ENCODE peak calls at places on chromosomes 2 and 18, in five cellular contexts. T, G, O, N and F are unnamed samples.

GRCh38 chr2:166127217-166128155 is at the start of gene SCN1A:
- DNase-seq in T (no peak), G (no peak), O (peak; percentile 37), N (peak; percentile 60), F (peak; percentile 10)

GRCh38 chr2:231699006-231699405 is 9.3 kb upstream of the PTMA start:
- DNase-seq in T (no peak), G (no peak), O (no peak), N (peak; percentile 51), F (no peak)

GRCh38 chr18:2855560-2856350 is 8.9 kb downstream of the EMILIN2 start:
- DNase-seq in T (no peak), G (no peak), O (no peak), N (peak; percentile 9), F (no peak)

GRCh38 chr2:237715459-237715947 is 83.1 kb upstream of the RBM44 start:
- DNase-seq in T (no peak), G (no peak), O (no peak), N (no peak), F (no peak)

GRCh38 chr18:59919026-59919425 is 19.2 kb downstream of the PMAIP1 start:
- DNase-seq in T (no peak), G (no peak), O (no peak), N (no peak), F (no peak)

GRCh38 chr2:160111951-160112798 is 49.8 kb upstream of the PLA2R1 start:
- DNase-seq in T (no peak), G (no peak), O (no peak), N (no peak), F (no peak)

GRCh38 chr2:177738461-177739234 is 333.9 kb downstream of the PDE11A start:
- DNase-seq in T (no peak), G (no peak), O (no peak), N (no peak), F (no peak)

GRCh38 chr2:168641636-168642035 is 160.8 kb upstream of the NOSTRIN start:
- DNase-seq in T (no peak), G (no peak), O (no peak), N (peak; percentile 27), F (no peak)

GRCh38 chr2:9388950-9389911 is 34.1 kb downstream of the ITGB1BP1 start:
- DNase-seq in T (no peak), G (no peak), O (no peak), N (no peak), F (no peak)

GRCh38 chr2:13006829-13007715 is 290.3 kb downstream of the TRIB2 start:
- DNase-seq in T (peak; percentile 30), G (peak; percentile 23), O (peak; percentile 28), N (peak; percentile 90), F (peak; percentile 56)

GRCh38 chr2:192286093-192286701 is 91.5 kb upstream of the TMEFF2 start:
- DNase-seq in T (peak; percentile 24), G (peak; percentile 9), O (peak; percentile 28), N (peak; percentile 78), F (peak; percentile 24)

GRCh38 chr2:179235463-179236108 is 29.0 kb downstream of the SESTD1 start:
- DNase-seq in T (peak; percentile 11), G (no peak), O (peak; percentile 63), N (peak; percentile 80), F (no peak)

GRCh38 chr2:106961328-106961727 is 75.4 kb upstream of the ST6GAL2 start:
- DNase-seq in T (no peak), G (no peak), O (no peak), N (no peak), F (no peak)

GRCh38 chr2:74130211-74130995 is 17.3 kb downstream of the BOLA3 start:
- DNase-seq in T (no peak), G (no peak), O (no peak), N (peak; percentile 38), F (no peak)

GRCh38 chr18:37299471-37300304 is 265.9 kb downstream of the CELF4 start:
- DNase-seq in T (peak; percentile 92), G (no peak), O (peak; percentile 87), N (peak; percentile 96), F (peak; percentile 53)

GRCh38 chr2:99865217-99865569 is 277.2 kb downstream of the AFF3 start:
- DNase-seq in T (no peak), G (no peak), O (no peak), N (no peak), F (no peak)

GRCh38 chr2:158782616-158783015 is 12.5 kb upstream of the DAPL1 start:
- DNase-seq in T (no peak), G (no peak), O (no peak), N (peak; percentile 48), F (no peak)

GRCh38 chr18:77049938-77050337 is 82.6 kb downstream of the MBP start:
- DNase-seq in T (no peak), G (no peak), O (no peak), N (peak; percentile 21), F (no peak)

GRCh38 chr2:9107168-9108025 is 99.2 kb upstream of the ASAP2 start:
- DNase-seq in T (no peak), G (no peak), O (no peak), N (peak; percentile 50), F (no peak)

GRCh38 chr2:71662665-71663394 is 209.5 kb downstream of the DYSF start:
- DNase-seq in T (no peak), G (no peak), O (no peak), N (no peak), F (no peak)

GRCh38 chr18:12907258-12907925 is 23.4 kb upstream of the PTPN2 start:
- DNase-seq in T (no peak), G (no peak), O (no peak), N (peak; percentile 30), F (no peak)

GRCh38 chr2:37590119-37590571 is 81.3 kb downstream of the CDC42EP3 start:
- DNase-seq in T (peak; percentile 84), G (no peak), O (peak; percentile 87), N (peak; percentile 78), F (peak; percentile 75)